ENCODE peak calls at places on chromosomes 7 and 10, in five cellular contexts. S, M, J, W and P are unnamed samples. For H3K27me3, the result is how much of the 10 kb centered on the place peaks cover.

GRCh38 chr7:140661124-140661523 is 11.6 kb upstream of the ADCK2 start:
- DNase-seq in S (no peak), M (no peak), J (no peak), W (peak), P (no peak)

GRCh38 chr10:95440756-95441546 is 120.2 kb downstream of the SORBS1 start:
- DNase-seq in S (no peak), M (no peak), J (no peak), W (no peak), P (no peak)

GRCh38 chr10:68333452-68333851 is 724 bp upstream of the PBLD start:
- DNase-seq in S (no peak), M (no peak), J (no peak), W (no peak), P (no peak)

GRCh38 chr7:91883676-91884362 is 3.3 kb upstream of the MTERF1 start:
- DNase-seq in S (no peak), M (no peak), J (no peak), W (no peak), P (no peak)

GRCh38 chr7:136911362-136911761 is 42.9 kb downstream of the CHRM2 start:
- DNase-seq in S (no peak), M (peak), J (no peak), W (no peak), P (no peak)

GRCh38 chr10:70355234-70356021 is 27.0 kb downstream of the LRRC20 start:
- DNase-seq in S (no peak), M (no peak), J (no peak), W (no peak), P (no peak)

GRCh38 chr10:61812052-61812721 is 89.3 kb upstream of the ARID5B start:
- DNase-seq in S (no peak), M (no peak), J (no peak), W (no peak), P (no peak)

GRCh38 chr10:128625926-128626325 is 499.7 kb upstream of the MKI67 start:
- DNase-seq in S (no peak), M (no peak), J (no peak), W (no peak), P (no peak)

GRCh38 chr7:104971290-104972071 is 42.5 kb upstream of the KMT2E start:
- DNase-seq in S (no peak), M (no peak), J (peak), W (no peak), P (no peak)

GRCh38 chr10:103547391-103547946 is 54.0 kb downstream of the NEURL1 start:
- DNase-seq in S (peak), M (peak), J (peak), W (peak), P (peak)

GRCh38 chr10:100554902-100555301 is 19.2 kb downstream of the HIF1AN start:
- DNase-seq in S (no peak), M (no peak), J (no peak), W (no peak), P (no peak)

GRCh38 chr10:74640134-74640533 is 186.3 kb upstream of the KAT6B start:
- DNase-seq in S (no peak), M (peak), J (no peak), W (no peak), P (no peak)

GRCh38 chr10:70221030-70221429 is 12.2 kb downstream of the PPA1 start:
- DNase-seq in S (no peak), M (no peak), J (no peak), W (no peak), P (no peak)

GRCh38 chr10:102643346-102644065 is 773 bp upstream of the TRIM8 start:
- DNase-seq in S (peak), M (peak), J (peak), W (no peak), P (no peak)

GRCh38 chr10:111128331-111129167 is 51.7 kb downstream of the ADRA2A start:
- DNase-seq in S (no peak), M (peak), J (no peak), W (no peak), P (peak)

GRCh38 chr7:8290645-8291308 is 28.8 kb upstream of the ICA1 start:
- DNase-seq in S (no peak), M (no peak), J (peak), W (no peak), P (no peak)

GRCh38 chr7:36112969-36113368 is 40.1 kb upstream of the EEPD1 start:
- DNase-seq in S (no peak), M (no peak), J (no peak), W (no peak), P (no peak)

GRCh38 chr7:149081914-149082313 is 8.6 kb downstream of the ZNF786 start:
- DNase-seq in S (peak), M (no peak), J (no peak), W (no peak), P (no peak)

GRCh38 chr10:70907619-70908425 is 19.5 kb upstream of the PCBD1 start:
- DNase-seq in S (peak), M (no peak), J (no peak), W (no peak), P (no peak)

GRCh38 chr7:129785457-129786178 is 167.1 kb downstream of the UBE2H start:
- DNase-seq in S (no peak), M (no peak), J (no peak), W (peak), P (no peak)

GRCh38 chr7:102463841-102464576 is 654 bp downstream of the ALKBH4 start:
- DNase-seq in S (no peak), M (peak), J (no peak), W (no peak), P (no peak)

GRCh38 chr7:36949711-36950600 is 225.7 kb upstream of the AOAH start:
- DNase-seq in S (no peak), M (no peak), J (peak), W (no peak), P (no peak)

GRCh38 chr10:46307281-46308112 is 20.7 kb downstream of the ANTXRL start:
- DNase-seq in S (peak), M (no peak), J (no peak), W (no peak), P (no peak)

GRCh38 chr7:148915211-148915610 is 31.1 kb upstream of the EZH2 start:
- DNase-seq in S (no peak), M (no peak), J (no peak), W (peak), P (no peak)

GRCh38 chr10:14009315-14010082 is 321.2 kb downstream of the FRMD4A start:
- DNase-seq in S (no peak), M (no peak), J (no peak), W (no peak), P (no peak)

GRCh38 chr7:44393238-44394111 is 68.1 kb upstream of the CAMK2B start:
- DNase-seq in S (no peak), M (peak), J (peak), W (no peak), P (peak)

GRCh38 chr7:68776326-68776725 is 821.9 kb upstream of the AUTS2 start:
- DNase-seq in S (no peak), M (no peak), J (no peak), W (no peak), P (no peak)

GRCh38 chr7:1595636-1596035 is 25.8 kb upstream of the PSMG3 start:
- DNase-seq in S (no peak), M (no peak), J (no peak), W (no peak), P (no peak)

GRCh38 chr7:1593091-1593866 is 23.4 kb upstream of the PSMG3 start:
- DNase-seq in S (no peak), M (peak), J (no peak), W (no peak), P (no peak)

GRCh38 chr7:1593904-1594421 is 24.1 kb upstream of the PSMG3 start:
- DNase-seq in S (no peak), M (no peak), J (no peak), W (no peak), P (no peak)

GRCh38 chr7:1596181-1597043 is 26.6 kb upstream of the PSMG3 start:
- DNase-seq in S (no peak), M (no peak), J (no peak), W (no peak), P (no peak)

GRCh38 chr7:1595027-1595426 is 25.2 kb upstream of the PSMG3 start:
- DNase-seq in S (no peak), M (no peak), J (no peak), W (no peak), P (no peak)
- H3K27me3 ChIP-seq in S (half or more), M (under half), J (under half), W (half or more), P (under half)

DNA sequence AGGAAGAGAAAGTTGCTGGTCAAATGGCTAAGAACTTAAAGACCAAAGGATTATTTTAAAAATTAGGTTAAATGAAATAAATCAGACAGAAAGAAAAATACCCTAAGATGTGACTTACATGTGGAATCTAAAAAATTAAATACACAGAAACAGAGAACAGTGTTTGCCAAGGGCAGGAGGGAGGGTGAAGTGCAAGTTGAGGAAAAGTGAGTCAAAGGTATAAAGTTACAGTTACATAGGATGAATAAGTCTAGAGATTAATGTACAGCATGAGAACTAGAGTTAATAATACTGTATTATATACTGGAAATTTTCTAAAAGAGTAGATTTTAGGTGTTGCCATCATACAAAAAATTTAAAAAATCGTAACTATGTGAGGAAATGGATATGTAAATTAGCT is 146.3 kb downstream of the MDFIC start:
- DNase-seq in S (no peak), M (no peak), J (no peak), W (no peak), P (no peak)
- TF ChIP-seq CTCF in S (no peak), M (no peak), J (no peak), W (no peak), P (no peak)

DNA sequence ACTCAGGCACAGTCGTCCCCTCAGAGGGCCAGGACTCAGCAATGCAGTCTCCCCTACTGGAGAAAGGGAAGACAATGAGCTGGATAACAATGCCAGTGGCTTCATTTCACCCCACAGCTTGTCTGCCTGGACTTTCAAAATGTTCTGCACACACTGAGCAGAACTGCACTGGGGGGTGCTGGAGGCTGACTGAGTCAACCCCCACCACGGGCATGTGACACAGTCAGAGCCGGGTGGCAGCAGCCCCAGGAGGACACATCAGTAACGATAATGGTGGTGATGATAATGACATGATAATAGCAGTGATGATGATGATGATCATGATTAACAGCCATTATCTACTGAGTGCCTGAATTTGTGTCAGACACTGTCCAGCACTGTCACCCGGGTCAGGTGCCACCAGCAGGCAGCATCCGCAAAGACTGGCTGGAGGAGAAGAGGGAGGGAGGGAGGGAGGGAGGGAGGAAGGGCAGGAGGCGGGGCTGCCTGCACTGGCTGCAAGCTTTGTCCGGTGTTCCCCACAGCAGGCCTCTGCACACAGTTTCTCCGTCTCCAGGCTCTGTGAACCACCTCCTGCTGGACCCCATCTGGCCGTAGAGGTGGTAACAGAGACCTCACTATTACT is 67.4 kb downstream of the PLXNA4 start:
- DNase-seq in S (no peak), M (no peak), J (no peak), W (no peak), P (no peak)
- H3K27me3 ChIP-seq in S (under half), M (under half), J (under half), W (under half), P (under half)

GRCh38 chr10:50322075-50322474 is 70.8 kb upstream of the ASAH2 start:
- DNase-seq in S (no peak), M (no peak), J (no peak), W (no peak), P (no peak)
- TF ChIP-seq CTCF in S (no peak), M (no peak), J (no peak), W (no peak), P (no peak)

DNA sequence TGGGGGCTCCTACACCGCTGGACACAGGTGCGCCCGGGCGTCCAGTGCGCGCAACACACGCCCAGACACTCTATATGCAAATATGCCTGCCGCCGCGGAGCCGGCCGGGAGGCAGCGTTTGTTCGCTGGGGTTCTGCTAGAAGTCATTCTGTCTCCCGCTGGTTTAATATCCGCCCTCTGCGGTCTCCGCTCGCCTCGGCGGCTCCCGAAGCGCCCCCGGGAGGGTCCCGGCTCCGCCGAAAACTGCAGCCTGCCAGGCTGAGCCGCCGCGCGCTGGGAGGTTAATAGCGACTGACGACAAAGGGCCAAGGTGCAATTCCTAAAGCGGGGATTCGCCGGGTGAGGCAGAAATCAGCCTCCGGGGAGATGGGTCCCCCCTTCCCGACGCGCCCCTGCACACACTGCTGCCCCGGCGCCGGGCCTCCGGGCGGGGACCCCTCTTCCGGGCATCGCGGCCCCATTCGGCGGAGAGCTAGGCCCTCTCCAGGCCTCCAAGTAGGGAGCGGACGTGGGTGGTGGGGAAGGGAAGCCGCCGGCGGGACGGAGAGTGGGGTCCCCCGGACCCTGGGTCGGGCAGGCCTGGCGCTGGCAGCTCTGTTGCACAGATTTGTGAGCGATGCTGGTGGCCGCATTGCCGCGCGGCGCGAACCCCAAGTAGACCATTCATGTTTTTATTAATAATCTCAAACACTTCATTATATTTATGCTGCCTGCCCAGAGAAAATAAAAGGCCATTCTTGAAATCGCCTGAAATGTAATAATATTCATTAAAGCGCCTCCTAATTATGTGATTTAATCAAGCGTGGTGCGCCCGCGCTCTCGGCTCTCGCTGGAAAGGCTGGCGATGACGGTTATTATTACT is 9.1 kb downstream of the EN2 start:
- DNase-seq in S (no peak), M (peak), J (no peak), W (no peak), P (no peak)
- H3K27me3 ChIP-seq in S (half or more), M (half or more), J (half or more), W (half or more), P (under half)

DNA sequence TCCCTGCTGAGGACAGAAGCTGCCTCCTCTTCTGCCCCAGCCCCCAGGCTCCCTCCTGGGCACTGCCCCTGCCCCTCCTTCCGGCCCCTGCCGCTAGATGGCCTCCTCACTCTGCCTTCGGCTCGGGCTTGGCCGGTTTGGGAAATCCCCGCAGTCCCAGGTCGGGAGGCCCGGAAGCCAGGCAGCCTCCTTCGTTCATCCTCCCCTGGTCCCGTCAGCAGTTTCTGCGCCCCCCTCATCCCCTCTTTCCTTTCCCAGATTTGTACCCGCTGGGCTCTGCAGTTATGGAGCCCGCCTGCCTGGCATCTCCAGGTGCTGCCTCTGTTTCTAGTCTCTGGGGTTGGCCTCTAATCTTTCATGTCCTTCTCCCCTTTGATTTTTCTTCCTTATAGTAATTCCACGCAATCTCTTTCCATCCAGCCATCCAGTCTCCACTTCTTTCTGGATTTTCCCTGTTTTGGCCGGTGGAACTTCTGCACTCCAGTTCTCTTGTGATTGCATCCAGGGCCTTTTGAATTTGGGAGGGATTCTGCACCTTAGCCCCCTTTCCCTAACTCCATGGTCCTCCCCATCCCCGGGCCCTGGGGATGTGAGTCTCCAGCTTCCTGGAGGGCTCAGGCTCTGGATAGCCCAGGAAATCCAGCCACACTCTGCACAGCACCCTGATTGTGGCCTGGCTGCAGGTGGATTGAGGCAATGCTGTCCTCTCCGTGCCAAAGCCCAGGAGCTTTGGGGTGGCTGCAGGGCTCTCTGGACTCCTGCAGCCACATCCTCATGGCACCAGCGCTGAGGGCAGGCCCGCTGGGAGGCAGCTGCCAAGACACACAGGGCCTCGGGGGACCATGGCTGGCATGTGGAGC is 3.3 kb upstream of the SHH start:
- DNase-seq in S (peak), M (peak), J (peak), W (no peak), P (no peak)
- TF ChIP-seq CTCF in S (peak), M (peak), J (peak), W (peak), P (no peak)